ENCODE peak calls at places on chromosomes 3 and 15, in ten cellular contexts. R, J, O, Z, I, F, P, M, X and H are unnamed samples.

GRCh38 chr15:50675524-50676144 is 11.0 kb downstream of the TRPM7 start:
- DNase-seq in R (no peak), J (no peak), O (no peak), Z (no peak), I (no peak), F (no peak), P (peak), M (no peak), X (peak), H (peak)

GRCh38 chr15:67611803-67612369 is 69.4 kb downstream of the MAP2K5 start:
- DNase-seq in R (no peak), J (no peak), O (no peak), Z (no peak), I (no peak), F (no peak), P (no peak), M (peak), X (no peak), H (no peak)

GRCh38 chr15:100703032-100703578 is 100.7 kb downstream of the ASB7 start:
- DNase-seq in R (no peak), J (peak), O (peak), Z (peak), I (no peak), F (no peak), P (peak), M (peak), X (no peak), H (no peak)

GRCh38 chr15:98330258-98330657 is 318.1 kb upstream of the IGF1R start:
- DNase-seq in R (no peak), J (no peak), O (no peak), Z (no peak), I (no peak), F (no peak), P (no peak), M (no peak), X (no peak), H (no peak)

GRCh38 chr15:69394556-69395282 is 19.4 kb upstream of the KIF23 start:
- DNase-seq in R (no peak), J (peak), O (peak), Z (peak), I (peak), F (peak), P (peak), M (no peak), X (no peak), H (peak)

GRCh38 chr3:36418296-36418695 is 38.0 kb downstream of the STAC start:
- DNase-seq in R (no peak), J (no peak), O (no peak), Z (no peak), I (no peak), F (no peak), P (no peak), M (no peak), X (no peak), H (no peak)

GRCh38 chr3:52070724-52071621 is 14.6 kb upstream of the DUSP7 start:
- DNase-seq in R (no peak), J (no peak), O (peak), Z (peak), I (no peak), F (peak), P (no peak), M (no peak), X (no peak), H (no peak)

GRCh38 chr3:30544811-30545210 is 61.6 kb upstream of the TGFBR2 start:
- DNase-seq in R (peak), J (no peak), O (no peak), Z (peak), I (no peak), F (peak), P (peak), M (peak), X (peak), H (no peak)

GRCh38 chr15:38260077-38260476 is 7.4 kb downstream of the SPRED1 start:
- DNase-seq in R (no peak), J (no peak), O (no peak), Z (no peak), I (no peak), F (no peak), P (peak), M (no peak), X (no peak), H (no peak)

GRCh38 chr15:51842852-51843737 is 13.6 kb downstream of the TMOD3 start:
- DNase-seq in R (no peak), J (no peak), O (no peak), Z (no peak), I (no peak), F (no peak), P (peak), M (no peak), X (no peak), H (no peak)

GRCh38 chr3:130242850-130243569 is 102.5 kb upstream of the COL6A5 start:
- DNase-seq in R (no peak), J (no peak), O (no peak), Z (no peak), I (no peak), F (no peak), P (no peak), M (no peak), X (no peak), H (no peak)

GRCh38 chr3:66985336-66985920 is 12.7 kb upstream of the KBTBD8 start:
- DNase-seq in R (no peak), J (no peak), O (no peak), Z (no peak), I (no peak), F (no peak), P (no peak), M (no peak), X (no peak), H (no peak)

GRCh38 chr3:65170357-65171090 is 482.7 kb upstream of the ADAMTS9 start:
- DNase-seq in R (peak), J (peak), O (peak), Z (peak), I (no peak), F (peak), P (peak), M (peak), X (no peak), H (no peak)

GRCh38 chr3:114624047-114624445 is 330.2 kb downstream of the TIGIT start:
- DNase-seq in R (no peak), J (no peak), O (peak), Z (peak), I (no peak), F (peak), P (peak), M (peak), X (peak), H (no peak)

GRCh38 chr3:193680220-193680619 is 87.2 kb downstream of the OPA1 start:
- DNase-seq in R (no peak), J (no peak), O (no peak), Z (no peak), I (no peak), F (no peak), P (no peak), M (peak), X (no peak), H (no peak)

GRCh38 chr3:43378066-43378935 is 92.0 kb downstream of the SNRK start:
- DNase-seq in R (no peak), J (no peak), O (peak), Z (no peak), I (peak), F (no peak), P (no peak), M (no peak), X (no peak), H (peak)

GRCh38 chr3:179186426-179186825 is 38.3 kb downstream of the PIK3CA start:
- DNase-seq in R (no peak), J (no peak), O (no peak), Z (no peak), I (no peak), F (no peak), P (no peak), M (no peak), X (no peak), H (no peak)

GRCh38 chr15:74410502-74410901 is 23.3 kb downstream of the SEMA7A start:
- DNase-seq in R (no peak), J (no peak), O (no peak), Z (no peak), I (no peak), F (no peak), P (no peak), M (no peak), X (no peak), H (no peak)

GRCh38 chr3:50616770-50617095 is 218 bp upstream of the MAPKAPK3 start:
- DNase-seq in R (no peak), J (peak), O (peak), Z (peak), I (peak), F (peak), P (peak), M (peak), X (peak), H (peak)

GRCh38 chr3:50617911-50618481 is 1.0 kb downstream of the MAPKAPK3 start:
- DNase-seq in R (no peak), J (no peak), O (no peak), Z (no peak), I (no peak), F (no peak), P (no peak), M (no peak), X (no peak), H (no peak)

GRCh38 chr3:50615190-50615589 is 1.8 kb upstream of the MAPKAPK3 start:
- DNase-seq in R (no peak), J (no peak), O (no peak), Z (no peak), I (no peak), F (no peak), P (no peak), M (no peak), X (no peak), H (no peak)

GRCh38 chr3:50616003-50616769 is 765 bp upstream of the MAPKAPK3 start:
- DNase-seq in R (no peak), J (peak), O (peak), Z (peak), I (peak), F (peak), P (peak), M (peak), X (no peak), H (peak)

GRCh38 chr3:50617096-50617791 is at the start of gene MAPKAPK3:
- DNase-seq in R (no peak), J (peak), O (peak), Z (no peak), I (no peak), F (peak), P (no peak), M (no peak), X (no peak), H (peak)
- TF ChIP-seq CTCF in R (no peak), J (no peak), O (no peak), Z (no peak), I (no peak), F (no peak), P (no peak), M (no peak), X (no peak), H (no peak)

GRCh38 chr3:127208483-127209100 is 15.7 kb downstream of the PRR23E start:
- DNase-seq in R (no peak), J (peak), O (peak), Z (no peak), I (no peak), F (peak), P (no peak), M (no peak), X (no peak), H (no peak)

GRCh38 chr3:127209155-127209839 is 16.4 kb downstream of the PRR23E start:
- DNase-seq in R (no peak), J (peak), O (peak), Z (no peak), I (no peak), F (peak), P (no peak), M (no peak), X (no peak), H (no peak)

GRCh38 chr3:127210654-127210943 is 17.7 kb downstream of the PRR23E start:
- DNase-seq in R (no peak), J (no peak), O (no peak), Z (no peak), I (no peak), F (peak), P (no peak), M (no peak), X (no peak), H (no peak)

GRCh38 chr3:127211118-127212060 is 18.5 kb downstream of the PRR23E start:
- DNase-seq in R (no peak), J (no peak), O (peak), Z (no peak), I (no peak), F (peak), P (no peak), M (no peak), X (no peak), H (no peak)

DNA sequence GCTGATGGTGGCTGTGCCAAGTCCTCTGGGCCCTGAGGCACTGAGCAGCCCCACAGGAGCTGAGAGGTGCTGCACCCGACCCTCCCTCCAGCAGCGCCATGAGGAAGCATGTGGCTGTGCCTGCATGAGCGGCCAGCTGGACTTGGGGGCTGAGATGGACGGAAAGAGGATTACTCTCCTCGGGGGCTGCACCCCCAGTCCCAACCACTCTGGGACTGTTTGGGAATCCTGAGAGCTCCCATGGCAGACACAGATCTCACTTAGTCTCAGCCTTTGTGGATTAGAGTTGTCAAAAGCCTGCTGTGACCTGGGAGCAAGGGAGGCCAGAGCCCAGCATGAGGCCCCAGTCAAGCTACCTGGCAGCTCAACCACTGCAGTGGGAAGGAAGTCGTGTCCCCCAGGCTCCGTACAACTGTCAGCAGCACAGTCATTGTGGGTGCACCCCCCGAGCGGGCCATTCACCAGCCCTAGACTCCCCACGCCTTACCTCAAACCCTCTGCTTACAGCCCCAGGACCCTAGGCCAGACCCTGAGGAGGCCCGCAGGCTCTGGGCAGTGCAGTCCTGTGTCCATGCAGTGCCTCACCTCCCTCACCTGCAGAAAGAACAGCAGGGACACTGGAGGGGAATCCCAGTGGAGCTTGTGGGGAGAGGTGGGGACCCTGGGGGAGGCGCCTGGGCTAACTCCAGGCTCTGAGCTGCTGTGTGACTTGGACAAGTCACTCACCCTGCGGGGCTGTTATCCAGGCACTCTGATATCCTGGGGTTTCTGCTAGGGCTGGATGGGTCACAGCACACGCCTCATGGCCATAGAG is 17.1 kb downstream of the PRR23E start:
- DNase-seq in R (no peak), J (peak), O (peak), Z (no peak), I (no peak), F (peak), P (no peak), M (no peak), X (no peak), H (no peak)
- TF ChIP-seq CTCF in R (no peak), J (no peak), O (no peak), Z (no peak), I (no peak), F (no peak), P (no peak), M (no peak), X (no peak), H (no peak)

GRCh38 chr3:50269460-50269859 is 513 bp downstream of the SEMA3B start:
- DNase-seq in R (no peak), J (no peak), O (no peak), Z (no peak), I (no peak), F (no peak), P (no peak), M (no peak), X (no peak), H (no peak)
- TF ChIP-seq CTCF in R (no peak), J (no peak), O (no peak), Z (no peak), I (no peak), F (no peak), P (no peak), M (no peak), X (no peak), H (no peak)

DNA sequence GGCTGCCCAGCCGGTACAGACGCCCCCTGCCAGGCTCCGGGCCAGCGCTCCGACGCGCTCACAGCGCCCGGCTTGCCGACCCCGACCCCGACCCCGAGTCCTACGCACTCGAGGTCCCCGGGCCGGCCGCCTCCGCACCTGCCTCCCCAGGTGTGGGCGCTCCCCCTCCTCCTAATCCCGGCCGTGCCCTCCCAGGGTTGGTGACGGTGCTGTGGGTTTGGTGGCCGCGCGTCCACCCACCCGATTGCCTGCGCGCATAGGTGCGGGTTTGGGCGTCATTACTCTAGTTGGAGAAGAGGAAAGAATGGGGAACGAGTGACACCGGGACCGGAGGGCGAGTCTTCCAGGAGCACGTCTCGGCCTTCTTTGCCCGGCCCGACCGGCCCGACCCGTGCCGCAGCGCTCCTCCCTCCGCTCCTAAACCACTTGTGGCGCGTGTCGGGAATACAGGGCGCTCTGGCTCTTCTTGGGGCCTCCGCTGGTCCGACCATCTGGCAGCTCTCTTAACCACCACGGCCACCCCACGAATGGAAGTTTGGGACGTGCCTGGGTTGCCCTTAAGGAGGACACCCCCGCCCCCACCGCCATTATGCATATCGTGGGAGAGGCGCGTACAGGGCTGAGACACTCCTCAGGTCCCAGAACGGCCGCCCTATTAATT is 814 bp upstream of the THRB start:
- DNase-seq in R (no peak), J (peak), O (peak), Z (peak), I (peak), F (peak), P (no peak), M (no peak), X (no peak), H (no peak)
- TF ChIP-seq CTCF in R (no peak), J (no peak), O (no peak), Z (no peak), I (no peak), F (no peak), P (peak), M (no peak), X (no peak), H (peak)

DNA sequence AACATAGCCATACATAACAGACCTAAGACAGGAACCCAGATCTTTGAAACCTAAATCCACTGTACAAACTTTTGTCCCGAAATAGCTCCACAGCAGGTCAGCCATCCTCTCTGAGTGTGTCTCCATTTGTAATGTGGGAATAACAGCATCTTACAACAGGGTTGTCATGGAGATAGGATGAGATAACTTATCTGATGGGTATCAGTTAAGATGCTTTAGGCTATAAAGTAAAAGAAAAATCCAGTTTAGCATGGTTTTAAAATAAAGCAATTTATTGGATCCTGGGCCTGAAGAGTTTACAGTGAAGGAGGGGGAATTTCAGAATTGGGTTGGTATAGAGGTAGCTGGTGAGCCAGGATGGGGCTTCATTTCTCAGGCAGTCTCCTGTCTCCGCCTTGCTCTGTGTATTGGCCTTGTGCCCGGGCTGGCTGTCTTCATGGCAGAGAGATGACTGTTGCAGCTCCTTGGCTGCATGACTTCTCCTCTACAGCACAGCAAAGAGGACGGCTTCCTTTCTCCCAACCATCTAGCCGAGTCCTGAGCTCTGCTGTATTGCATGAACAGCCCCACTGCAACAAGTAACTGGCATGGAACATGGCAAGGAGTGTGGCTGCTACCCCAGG is 131.9 kb upstream of the PROK2 start:
- DNase-seq in R (no peak), J (no peak), O (peak), Z (no peak), I (no peak), F (peak), P (peak), M (no peak), X (no peak), H (no peak)
- TF ChIP-seq CTCF in R (no peak), J (no peak), O (no peak), Z (no peak), I (no peak), F (no peak), P (no peak), M (no peak), X (no peak), H (no peak)

GRCh38 chr3:16723994-16724393 is 118.8 kb upstream of the DAZL start:
- DNase-seq in R (no peak), J (no peak), O (no peak), Z (no peak), I (no peak), F (no peak), P (no peak), M (no peak), X (no peak), H (no peak)
- TF ChIP-seq CTCF in R (peak), J (no peak), O (no peak), Z (no peak), I (no peak), F (no peak), P (no peak), M (peak), X (no peak), H (no peak)

GRCh38 chr3:156150434-156151066 is 30.2 kb downstream of the KCNAB1 start:
- DNase-seq in R (no peak), J (no peak), O (peak), Z (peak), I (peak), F (peak), P (peak), M (peak), X (peak), H (peak)
- TF ChIP-seq CTCF in R (peak), J (peak), O (peak), Z (peak), I (peak), F (peak), P (peak), M (peak), X (peak), H (peak)